ENCODE peak calls at places on chromosomes 1 and 21, in six cellular contexts. One of them, this sample, is unnamed.
A peak's percentile ranks its signal among the peaks of the same experiment; 100 is the strongest.

GRCh38 chr1:154347961-154348360 is 22.6 kb downstream of the ATP8B2 start:
- DNase-seq in AG08396: peak; percentile 0
- DNase-seq in NCI-H69: no peak
- DNase-seq in stimulated activated CD4-positive, alpha-beta T cell treated with anti-CD3 and anti-CD28 coated beads, Interleukin-1b, Interleukin-23, amount 100 ng/mL, for 1 hour: no peak
- DNase-seq in HS-5: no peak
- DNase-seq in fibroblast of mammary gland: no peak
- DNase-seq in this sample: no peak

GRCh38 chr1:206717237-206717989 is 32.7 kb downstream of the MAPKAPK2 start:
- DNase-seq in AG08396: no peak
- DNase-seq in NCI-H69: no peak
- DNase-seq in stimulated activated CD4-positive, alpha-beta T cell treated with anti-CD3 and anti-CD28 coated beads, Interleukin-1b, Interleukin-23, amount 100 ng/mL, for 1 hour: no peak
- DNase-seq in HS-5: no peak
- DNase-seq in fibroblast of mammary gland: no peak
- DNase-seq in this sample: no peak

GRCh38 chr1:2482588-2482987 is 6.5 kb downstream of the PLCH2 start:
- DNase-seq in AG08396: no peak
- DNase-seq in NCI-H69: no peak
- DNase-seq in stimulated activated CD4-positive, alpha-beta T cell treated with anti-CD3 and anti-CD28 coated beads, Interleukin-1b, Interleukin-23, amount 100 ng/mL, for 1 hour: no peak
- DNase-seq in HS-5: no peak
- DNase-seq in fibroblast of mammary gland: no peak
- DNase-seq in this sample: no peak

GRCh38 chr1:7393141-7393540 is 378.0 kb upstream of the VAMP3 start:
- DNase-seq in AG08396: no peak
- DNase-seq in NCI-H69: no peak
- DNase-seq in stimulated activated CD4-positive, alpha-beta T cell treated with anti-CD3 and anti-CD28 coated beads, Interleukin-1b, Interleukin-23, amount 100 ng/mL, for 1 hour: no peak
- DNase-seq in HS-5: no peak
- DNase-seq in fibroblast of mammary gland: no peak
- DNase-seq in this sample: no peak

GRCh38 chr1:187018291-187018690 is 189.5 kb downstream of the PLA2G4A start:
- DNase-seq in AG08396: no peak
- DNase-seq in NCI-H69: no peak
- DNase-seq in stimulated activated CD4-positive, alpha-beta T cell treated with anti-CD3 and anti-CD28 coated beads, Interleukin-1b, Interleukin-23, amount 100 ng/mL, for 1 hour: no peak
- DNase-seq in HS-5: no peak
- DNase-seq in fibroblast of mammary gland: no peak
- DNase-seq in this sample: no peak

GRCh38 chr1:147189514-147189913 is 17.2 kb upstream of the PRKAB2 start:
- DNase-seq in AG08396: no peak
- DNase-seq in NCI-H69: no peak
- DNase-seq in stimulated activated CD4-positive, alpha-beta T cell treated with anti-CD3 and anti-CD28 coated beads, Interleukin-1b, Interleukin-23, amount 100 ng/mL, for 1 hour: no peak
- DNase-seq in HS-5: no peak
- DNase-seq in fibroblast of mammary gland: no peak
- DNase-seq in this sample: no peak

GRCh38 chr1:54806931-54807611 is 5.9 kb upstream of the TTC22 start:
- DNase-seq in AG08396: no peak
- DNase-seq in NCI-H69: no peak
- DNase-seq in stimulated activated CD4-positive, alpha-beta T cell treated with anti-CD3 and anti-CD28 coated beads, Interleukin-1b, Interleukin-23, amount 100 ng/mL, for 1 hour: no peak
- DNase-seq in HS-5: no peak
- DNase-seq in fibroblast of mammary gland: peak; percentile 38
- DNase-seq in this sample: peak; percentile 9

GRCh38 chr1:70331962-70332361 is 22.6 kb downstream of the ANKRD13C start:
- DNase-seq in AG08396: no peak
- DNase-seq in NCI-H69: no peak
- DNase-seq in stimulated activated CD4-positive, alpha-beta T cell treated with anti-CD3 and anti-CD28 coated beads, Interleukin-1b, Interleukin-23, amount 100 ng/mL, for 1 hour: no peak
- DNase-seq in HS-5: no peak
- DNase-seq in fibroblast of mammary gland: peak; percentile 30
- DNase-seq in this sample: no peak

GRCh38 chr1:206586501-206587445 is 25.5 kb downstream of the EIF2D start:
- DNase-seq in AG08396: no peak
- DNase-seq in NCI-H69: no peak
- DNase-seq in stimulated activated CD4-positive, alpha-beta T cell treated with anti-CD3 and anti-CD28 coated beads, Interleukin-1b, Interleukin-23, amount 100 ng/mL, for 1 hour: no peak
- DNase-seq in HS-5: no peak
- DNase-seq in fibroblast of mammary gland: no peak
- DNase-seq in this sample: no peak

GRCh38 chr1:84947536-84948410 is 49.1 kb downstream of the MCOLN2 start:
- DNase-seq in AG08396: no peak
- DNase-seq in NCI-H69: no peak
- DNase-seq in stimulated activated CD4-positive, alpha-beta T cell treated with anti-CD3 and anti-CD28 coated beads, Interleukin-1b, Interleukin-23, amount 100 ng/mL, for 1 hour: no peak
- DNase-seq in HS-5: no peak
- DNase-seq in fibroblast of mammary gland: no peak
- DNase-seq in this sample: no peak

GRCh38 chr1:7432102-7432895 is 338.8 kb upstream of the VAMP3 start:
- DNase-seq in AG08396: no peak
- DNase-seq in NCI-H69: no peak
- DNase-seq in stimulated activated CD4-positive, alpha-beta T cell treated with anti-CD3 and anti-CD28 coated beads, Interleukin-1b, Interleukin-23, amount 100 ng/mL, for 1 hour: no peak
- DNase-seq in HS-5: no peak
- DNase-seq in fibroblast of mammary gland: no peak
- DNase-seq in this sample: no peak

GRCh38 chr1:71049951-71050598 is 2.5 kb upstream of the PTGER3 start:
- DNase-seq in AG08396: peak; percentile 77
- DNase-seq in NCI-H69: peak; percentile 76
- DNase-seq in stimulated activated CD4-positive, alpha-beta T cell treated with anti-CD3 and anti-CD28 coated beads, Interleukin-1b, Interleukin-23, amount 100 ng/mL, for 1 hour: no peak
- DNase-seq in HS-5: peak; percentile 64
- DNase-seq in fibroblast of mammary gland: peak; percentile 76
- DNase-seq in this sample: no peak

GRCh38 chr21:36734367-36735200 is 35.7 kb downstream of the SIM2 start:
- DNase-seq in AG08396: no peak
- DNase-seq in NCI-H69: no peak
- DNase-seq in stimulated activated CD4-positive, alpha-beta T cell treated with anti-CD3 and anti-CD28 coated beads, Interleukin-1b, Interleukin-23, amount 100 ng/mL, for 1 hour: no peak
- DNase-seq in HS-5: no peak
- DNase-seq in fibroblast of mammary gland: no peak
- DNase-seq in this sample: no peak

GRCh38 chr1:48923116-48923515 is 146.4 kb upstream of the BEND5 start:
- DNase-seq in AG08396: no peak
- DNase-seq in NCI-H69: no peak
- DNase-seq in stimulated activated CD4-positive, alpha-beta T cell treated with anti-CD3 and anti-CD28 coated beads, Interleukin-1b, Interleukin-23, amount 100 ng/mL, for 1 hour: no peak
- DNase-seq in HS-5: no peak
- DNase-seq in fibroblast of mammary gland: no peak
- DNase-seq in this sample: no peak

GRCh38 chr1:235943581-235944114 is 76.9 kb upstream of the LYST start:
- DNase-seq in AG08396: peak; percentile 66
- DNase-seq in NCI-H69: no peak
- DNase-seq in stimulated activated CD4-positive, alpha-beta T cell treated with anti-CD3 and anti-CD28 coated beads, Interleukin-1b, Interleukin-23, amount 100 ng/mL, for 1 hour: no peak
- DNase-seq in HS-5: peak; percentile 84
- DNase-seq in fibroblast of mammary gland: peak; percentile 96
- DNase-seq in this sample: no peak

GRCh38 chr1:220028496-220028895 is 17.8 kb downstream of the EPRS1 start:
- DNase-seq in AG08396: no peak
- DNase-seq in NCI-H69: peak; percentile 52
- DNase-seq in stimulated activated CD4-positive, alpha-beta T cell treated with anti-CD3 and anti-CD28 coated beads, Interleukin-1b, Interleukin-23, amount 100 ng/mL, for 1 hour: no peak
- DNase-seq in HS-5: no peak
- DNase-seq in fibroblast of mammary gland: no peak
- DNase-seq in this sample: no peak

GRCh38 chr1:215600258-215600792 is 33.2 kb downstream of the KCTD3 start:
- DNase-seq in AG08396: no peak
- DNase-seq in NCI-H69: no peak
- DNase-seq in stimulated activated CD4-positive, alpha-beta T cell treated with anti-CD3 and anti-CD28 coated beads, Interleukin-1b, Interleukin-23, amount 100 ng/mL, for 1 hour: no peak
- DNase-seq in HS-5: no peak
- DNase-seq in fibroblast of mammary gland: no peak
- DNase-seq in this sample: no peak

GRCh38 chr1:19893687-19894086 is 11.5 kb downstream of the OTUD3 start:
- DNase-seq in AG08396: no peak
- DNase-seq in NCI-H69: no peak
- DNase-seq in stimulated activated CD4-positive, alpha-beta T cell treated with anti-CD3 and anti-CD28 coated beads, Interleukin-1b, Interleukin-23, amount 100 ng/mL, for 1 hour: no peak
- DNase-seq in HS-5: no peak
- DNase-seq in fibroblast of mammary gland: no peak
- DNase-seq in this sample: no peak

GRCh38 chr1:82487778-82488177 is 687.0 kb downstream of the ADGRL2 start:
- DNase-seq in AG08396: no peak
- DNase-seq in NCI-H69: no peak
- DNase-seq in stimulated activated CD4-positive, alpha-beta T cell treated with anti-CD3 and anti-CD28 coated beads, Interleukin-1b, Interleukin-23, amount 100 ng/mL, for 1 hour: no peak
- DNase-seq in HS-5: no peak
- DNase-seq in fibroblast of mammary gland: no peak
- DNase-seq in this sample: no peak

GRCh38 chr1:18134324-18135046 is 26.9 kb downstream of the IGSF21 start:
- DNase-seq in AG08396: no peak
- DNase-seq in NCI-H69: peak; percentile 35
- DNase-seq in stimulated activated CD4-positive, alpha-beta T cell treated with anti-CD3 and anti-CD28 coated beads, Interleukin-1b, Interleukin-23, amount 100 ng/mL, for 1 hour: no peak
- DNase-seq in HS-5: no peak
- DNase-seq in fibroblast of mammary gland: no peak
- DNase-seq in this sample: no peak

GRCh38 chr1:117001254-117001927 is at the start of gene CD101:
- DNase-seq in AG08396: no peak
- DNase-seq in NCI-H69: no peak
- DNase-seq in stimulated activated CD4-positive, alpha-beta T cell treated with anti-CD3 and anti-CD28 coated beads, Interleukin-1b, Interleukin-23, amount 100 ng/mL, for 1 hour: no peak
- DNase-seq in HS-5: no peak
- DNase-seq in fibroblast of mammary gland: no peak
- DNase-seq in this sample: peak; percentile 19

GRCh38 chr1:154076413-154076812 is 78.5 kb downstream of the NUP210L start:
- DNase-seq in AG08396: no peak
- DNase-seq in NCI-H69: no peak
- DNase-seq in stimulated activated CD4-positive, alpha-beta T cell treated with anti-CD3 and anti-CD28 coated beads, Interleukin-1b, Interleukin-23, amount 100 ng/mL, for 1 hour: no peak
- DNase-seq in HS-5: no peak
- DNase-seq in fibroblast of mammary gland: no peak
- DNase-seq in this sample: no peak

GRCh38 chr1:59332983-59333382 is 36.1 kb downstream of the FGGY start:
- DNase-seq in AG08396: peak; percentile 43
- DNase-seq in NCI-H69: no peak
- DNase-seq in stimulated activated CD4-positive, alpha-beta T cell treated with anti-CD3 and anti-CD28 coated beads, Interleukin-1b, Interleukin-23, amount 100 ng/mL, for 1 hour: no peak
- DNase-seq in HS-5: peak; percentile 42
- DNase-seq in fibroblast of mammary gland: peak; percentile 85
- DNase-seq in this sample: no peak

GRCh38 chr1:58829861-58830260 is 46.0 kb upstream of the JUN start:
- DNase-seq in AG08396: no peak
- DNase-seq in NCI-H69: no peak
- DNase-seq in stimulated activated CD4-positive, alpha-beta T cell treated with anti-CD3 and anti-CD28 coated beads, Interleukin-1b, Interleukin-23, amount 100 ng/mL, for 1 hour: no peak
- DNase-seq in HS-5: peak; percentile 75
- DNase-seq in fibroblast of mammary gland: peak; percentile 59
- DNase-seq in this sample: no peak

GRCh38 chr1:43121251-43121650 is 50.8 kb downstream of the EBNA1BP2 start:
- DNase-seq in AG08396: no peak
- DNase-seq in NCI-H69: peak; percentile 44
- DNase-seq in stimulated activated CD4-positive, alpha-beta T cell treated with anti-CD3 and anti-CD28 coated beads, Interleukin-1b, Interleukin-23, amount 100 ng/mL, for 1 hour: no peak
- DNase-seq in HS-5: no peak
- DNase-seq in fibroblast of mammary gland: no peak
- DNase-seq in this sample: no peak

GRCh38 chr1:17161137-17161700 is 42.0 kb upstream of the PADI2 start:
- DNase-seq in AG08396: no peak
- DNase-seq in NCI-H69: no peak
- DNase-seq in stimulated activated CD4-positive, alpha-beta T cell treated with anti-CD3 and anti-CD28 coated beads, Interleukin-1b, Interleukin-23, amount 100 ng/mL, for 1 hour: no peak
- DNase-seq in HS-5: no peak
- DNase-seq in fibroblast of mammary gland: peak; percentile 11
- DNase-seq in this sample: no peak

GRCh38 chr1:30322859-30323257 is 400.5 kb downstream of the MATN1 start:
- DNase-seq in AG08396: no peak
- DNase-seq in NCI-H69: no peak
- DNase-seq in stimulated activated CD4-positive, alpha-beta T cell treated with anti-CD3 and anti-CD28 coated beads, Interleukin-1b, Interleukin-23, amount 100 ng/mL, for 1 hour: no peak
- DNase-seq in HS-5: no peak
- DNase-seq in fibroblast of mammary gland: no peak
- DNase-seq in this sample: no peak

GRCh38 chr1:223001653-223002634 is 141.1 kb downstream of the TLR5 start:
- DNase-seq in AG08396: no peak
- DNase-seq in NCI-H69: peak; percentile 89
- DNase-seq in stimulated activated CD4-positive, alpha-beta T cell treated with anti-CD3 and anti-CD28 coated beads, Interleukin-1b, Interleukin-23, amount 100 ng/mL, for 1 hour: no peak
- DNase-seq in HS-5: no peak
- DNase-seq in fibroblast of mammary gland: peak; percentile 60
- DNase-seq in this sample: no peak

GRCh38 chr1:28983509-28984310 is 69.3 kb downstream of the EPB41 start:
- DNase-seq in AG08396: no peak
- DNase-seq in NCI-H69: no peak
- DNase-seq in stimulated activated CD4-positive, alpha-beta T cell treated with anti-CD3 and anti-CD28 coated beads, Interleukin-1b, Interleukin-23, amount 100 ng/mL, for 1 hour: no peak
- DNase-seq in HS-5: no peak
- DNase-seq in fibroblast of mammary gland: no peak
- DNase-seq in this sample: no peak

GRCh38 chr1:22845536-22845935 is 127.1 kb downstream of the LACTBL1 start:
- DNase-seq in AG08396: no peak
- DNase-seq in NCI-H69: peak; percentile 80
- DNase-seq in stimulated activated CD4-positive, alpha-beta T cell treated with anti-CD3 and anti-CD28 coated beads, Interleukin-1b, Interleukin-23, amount 100 ng/mL, for 1 hour: no peak
- DNase-seq in HS-5: no peak
- DNase-seq in fibroblast of mammary gland: no peak
- DNase-seq in this sample: no peak